ENCODE peak calls at places on chromosomes 12 and 14, in seven cellular contexts. U, G, L, R, T, Z and X are unnamed samples.

GRCh38 chr14:89855961-89856360 is 98.6 kb downstream of the EFCAB11 start:
- DNase-seq in T (no peak), R (no peak), U (no peak), L (no peak), G (no peak), Z (no peak), X (no peak)

GRCh38 chr14:92539875-92540274 is 26.3 kb downstream of the RIN3 start:
- DNase-seq in U (no peak), R (no peak), G (no peak), L (no peak), Z (no peak), T (no peak), X (peak)

GRCh38 chr14:105497671-105498429 is 6.8 kb downstream of the TEDC1 start:
- DNase-seq in R (no peak), U (no peak), L (no peak), G (no peak), Z (no peak), T (no peak), X (no peak)

GRCh38 chr14:83689265-83689664 is 1840.7 kb upstream of the FLRT2 start:
- DNase-seq in L (no peak), U (no peak), R (no peak), Z (no peak), G (no peak), T (no peak), X (no peak)

GRCh38 chr14:79580414-79580813 is 630.9 kb downstream of the DIO2 start:
- DNase-seq in U (no peak), T (no peak), R (no peak), G (no peak), Z (no peak), L (no peak), X (no peak)

GRCh38 chr14:100239200-100239839 is 376 bp downstream of the YY1 start:
- DNase-seq in T (no peak), U (peak), G (peak), R (no peak), L (no peak), Z (no peak), X (peak)

GRCh38 chr12:121038861-121039654 is at the start of gene OASL:
- DNase-seq in R (no peak), Z (peak), L (peak), T (peak), G (no peak), U (no peak), X (peak)

GRCh38 chr12:87120440-87120839 is 864.2 kb upstream of the MGAT4C start:
- DNase-seq in G (no peak), R (no peak), Z (no peak), U (no peak), T (no peak), L (no peak), X (no peak)

GRCh38 chr14:105076805-105077648 is 11.8 kb upstream of the GPR132 start:
- DNase-seq in G (no peak), R (no peak), T (no peak), L (no peak), Z (no peak), U (no peak), X (peak)

GRCh38 chr12:62767506-62767905 is 167.4 kb downstream of the PPM1H start:
- DNase-seq in G (no peak), U (no peak), Z (no peak), R (no peak), T (no peak), L (no peak), X (no peak)

GRCh38 chr12:31662176-31662849 is 2.8 kb downstream of the ETFBKMT start:
- DNase-seq in G (no peak), U (no peak), Z (no peak), T (no peak), L (no peak), R (no peak), X (no peak)

GRCh38 chr14:47060050-47060449 is 408.5 kb upstream of the RPL10L start:
- DNase-seq in U (no peak), R (no peak), Z (no peak), G (no peak), L (no peak), T (no peak), X (no peak)

GRCh38 chr12:111268738-111269572 is 99.9 kb downstream of the PHETA1 start:
- DNase-seq in U (no peak), T (no peak), Z (no peak), G (peak), R (no peak), L (peak), X (peak)

GRCh38 chr14:77026166-77026929 is 2.2 kb downstream of the IRF2BPL start:
- DNase-seq in T (peak), U (peak), L (no peak), G (no peak), R (no peak), Z (no peak), X (no peak)

GRCh38 chr12:6459004-6459337 is 7.1 kb downstream of the TAPBPL start:
- DNase-seq in Z (no peak), G (no peak), L (no peak), T (no peak), U (no peak), R (no peak), X (no peak)

GRCh38 chr12:52271157-52271556 is 3.3 kb upstream of the KRT86 start:
- DNase-seq in R (no peak), L (no peak), G (no peak), T (no peak), Z (no peak), U (no peak), X (no peak)

GRCh38 chr12:75704208-75704607 is 192.8 kb upstream of the KRR1 start:
- DNase-seq in Z (no peak), G (no peak), T (no peak), U (no peak), L (no peak), R (no peak), X (no peak)

GRCh38 chr14:61388976-61389576 is 67.7 kb downstream of the PRKCH start:
- DNase-seq in T (no peak), L (no peak), R (no peak), U (no peak), G (no peak), Z (no peak), X (peak)

GRCh38 chr12:15526033-15526432 is 203.7 kb downstream of the PTPRO start:
- DNase-seq in U (no peak), R (no peak), Z (no peak), T (no peak), L (peak), G (no peak), X (no peak)
- TF ChIP-seq CTCF in U (no peak), R (no peak), Z (no peak), T (no peak), L (peak), G (no peak), X (no peak)

GRCh38 chr12:114218136-114218535 is 187.8 kb downstream of the TBX5 start:
- DNase-seq in U (no peak), T (no peak), G (no peak), L (no peak), Z (no peak), R (no peak), X (no peak)

GRCh38 chr12:114215766-114216165 is 190.2 kb downstream of the TBX5 start:
- DNase-seq in Z (no peak), L (no peak), R (no peak), G (no peak), U (no peak), T (no peak), X (no peak)

GRCh38 chr12:114209852-114210251 is 196.1 kb downstream of the TBX5 start:
- DNase-seq in U (no peak), L (no peak), R (no peak), T (no peak), G (no peak), Z (no peak), X (no peak)

DNA sequence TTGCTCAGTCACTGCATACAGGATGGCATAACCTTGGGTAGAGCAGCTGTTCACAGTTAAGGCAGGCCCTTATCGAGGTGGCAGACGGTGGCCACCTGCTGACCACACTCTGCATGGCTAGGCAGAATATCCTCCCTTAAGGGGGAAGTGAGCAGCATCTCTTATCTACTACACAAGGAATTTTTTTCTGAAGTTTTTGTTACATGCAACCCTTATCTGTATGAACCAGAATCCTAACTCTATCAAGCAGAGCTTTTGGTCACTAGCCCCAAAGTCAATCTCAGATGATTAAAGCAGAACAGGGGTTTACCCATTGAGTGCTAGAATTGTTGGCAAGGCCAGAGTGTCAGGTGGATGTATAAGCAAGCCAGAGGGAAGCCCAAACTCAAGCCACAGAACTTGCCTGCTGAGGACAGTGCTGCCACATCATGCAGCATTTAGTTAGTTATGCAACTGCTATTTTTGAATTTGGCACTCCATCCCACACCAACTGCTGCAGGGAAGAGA is 192.8 kb downstream of the TBX5 start:
- DNase-seq in Z (no peak), G (no peak), L (no peak), U (no peak), T (no peak), R (no peak), X (no peak)
- TF ChIP-seq CTCF in Z (no peak), G (no peak), L (no peak), U (no peak), T (no peak), R (no peak), X (no peak)

GRCh38 chr14:102824832-102825231 is 47.6 kb downstream of the TRAF3 start:
- DNase-seq in T (no peak), R (no peak), L (no peak), G (no peak), Z (no peak), U (no peak), X (no peak)
- TF ChIP-seq CTCF in T (no peak), R (no peak), L (no peak), G (no peak), Z (no peak), U (no peak), X (no peak)

GRCh38 chr12:105436636-105437035 is 106.1 kb downstream of the C12orf75 start:
- DNase-seq in Z (no peak), T (no peak), L (no peak), U (no peak), R (no peak), G (no peak), X (no peak)
- TF ChIP-seq CTCF in Z (no peak), T (no peak), L (no peak), U (no peak), R (no peak), G (no peak), X (no peak)

DNA sequence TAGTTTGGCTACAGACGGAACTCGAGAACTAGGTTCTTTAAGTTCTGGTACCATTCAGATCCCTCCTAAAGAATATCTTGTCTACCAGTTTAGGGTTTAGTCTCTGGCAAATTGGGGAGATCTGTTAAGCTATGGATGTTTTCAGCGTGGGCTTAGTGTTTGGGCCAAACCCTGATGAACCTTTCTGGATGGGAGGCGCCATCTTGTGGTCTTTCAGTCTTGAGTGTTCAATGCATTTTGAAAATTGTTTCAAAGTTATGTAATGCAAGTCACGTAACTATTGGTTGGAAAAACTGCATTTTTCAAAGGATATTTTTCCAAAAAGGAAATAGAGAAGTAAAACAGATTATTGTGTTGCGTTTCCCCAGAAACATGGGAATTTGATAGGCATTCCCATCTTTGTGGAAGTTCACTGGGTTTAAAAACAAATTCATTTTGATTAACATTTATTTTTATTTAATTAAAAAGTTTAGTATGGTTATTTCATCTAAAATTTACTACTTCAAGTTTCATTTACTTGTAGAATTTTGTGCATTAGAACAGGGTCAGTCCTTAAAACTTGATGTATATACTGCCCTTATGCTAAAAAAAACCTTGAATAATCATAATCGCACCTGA is 169.0 kb downstream of the PRIMA1 start:
- DNase-seq in U (peak), G (peak), T (peak), Z (no peak), L (peak), R (no peak), X (peak)
- TF ChIP-seq CTCF in U (no peak), G (peak), T (peak), Z (peak), L (peak), R (no peak), X (peak)

GRCh38 chr12:12985817-12986408 is 14.2 kb downstream of the HEBP1 start:
- DNase-seq in L (no peak), T (no peak), Z (no peak), R (no peak), G (peak), U (no peak), X (peak)
- TF ChIP-seq CTCF in L (peak), T (peak), Z (no peak), R (peak), G (peak), U (no peak), X (peak)

DNA sequence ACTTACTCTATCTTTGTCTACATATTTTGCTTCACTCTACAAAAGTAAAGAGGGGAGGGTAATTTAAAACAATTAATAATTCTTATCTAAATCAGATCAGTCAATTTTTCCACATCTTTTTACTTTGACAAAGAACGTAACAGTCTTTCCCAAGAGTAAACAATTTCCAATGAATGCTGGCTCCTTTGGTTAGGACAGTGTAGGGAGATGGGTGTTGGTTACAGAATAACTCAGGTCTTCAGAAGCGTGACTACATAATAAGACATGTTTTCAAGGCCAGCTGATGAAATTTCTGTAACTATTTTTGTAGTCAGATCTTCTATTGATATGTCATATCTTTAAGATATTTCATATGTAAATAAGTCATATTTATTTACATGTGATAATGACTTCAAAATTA is 183.0 kb upstream of the CAND1 start:
- DNase-seq in R (no peak), L (no peak), T (no peak), U (no peak), Z (no peak), G (no peak), X (no peak)
- TF ChIP-seq CTCF in R (no peak), L (no peak), T (no peak), U (no peak), Z (no peak), G (no peak), X (no peak)

GRCh38 chr14:35046048-35046750 is at the start of gene FAM177A1:
- DNase-seq in R (peak), Z (peak), G (peak), T (peak), U (peak), L (peak), X (peak)
- TF ChIP-seq CTCF in R (no peak), Z (no peak), G (no peak), T (no peak), U (no peak), L (no peak), X (no peak)

DNA sequence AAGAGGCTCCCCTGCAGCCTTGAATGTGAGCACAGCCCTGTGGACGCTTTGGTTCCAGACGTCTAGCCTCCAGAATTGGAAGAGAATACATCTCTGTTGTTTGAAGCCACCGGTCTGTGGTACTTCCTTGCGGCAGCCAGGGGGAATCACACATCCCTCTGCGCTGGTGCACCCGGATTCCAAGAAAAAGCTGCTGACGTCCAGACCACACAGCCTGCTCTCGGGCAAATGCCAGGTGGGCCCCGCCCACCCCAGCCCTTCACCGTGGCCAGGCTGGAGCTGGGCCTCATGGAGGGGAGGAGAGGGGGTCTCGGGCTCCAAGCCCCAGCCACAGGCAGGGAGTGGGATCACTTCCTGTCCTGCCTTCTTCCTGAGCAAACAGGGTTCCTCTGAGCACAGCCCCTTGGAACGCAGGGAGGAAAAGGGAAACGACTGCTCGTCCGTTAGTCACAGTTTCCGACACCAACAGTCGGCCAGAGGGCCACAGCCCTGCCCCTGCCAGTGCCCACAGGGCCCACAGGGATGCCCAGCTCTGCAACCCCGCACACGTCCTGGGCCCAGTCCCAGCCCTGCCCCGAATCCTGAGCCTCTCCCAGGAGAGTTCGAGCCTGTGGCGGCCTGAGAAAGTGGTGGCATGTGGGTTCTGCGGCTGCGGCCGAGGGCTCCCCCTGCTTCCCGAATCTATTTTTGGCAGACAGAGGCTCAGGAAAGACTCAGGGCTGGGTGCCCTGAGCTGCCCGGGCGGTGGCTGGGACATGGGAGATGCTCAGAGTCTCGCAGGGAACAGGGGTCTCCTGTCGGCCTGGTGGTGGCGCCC is 85.3 kb downstream of the RFLNA start:
- DNase-seq in L (no peak), G (no peak), Z (no peak), T (peak), U (peak), R (peak), X (no peak)
- TF ChIP-seq CTCF in L (no peak), G (no peak), Z (no peak), T (peak), U (peak), R (no peak), X (no peak)